ENCODE peak calls at places on chromosomes 2 and 18, in five cellular contexts. One of them, this sample, is unnamed.

GRCh38 chr2:103435010-103435409 is 673.2 kb downstream of the TMEM182 start:
- DNase-seq in transverse colon: no peak
- DNase-seq in breast epithelium: no peak
- DNase-seq in left ventricle myocardium inferior: no peak
- DNase-seq in CD8-positive, alpha-beta T cell: no peak
- DNase-seq in this sample: no peak

GRCh38 chr18:51342815-51343214 is 145.3 kb upstream of the MEX3C start:
- DNase-seq in transverse colon: no peak
- DNase-seq in breast epithelium: no peak
- DNase-seq in left ventricle myocardium inferior: no peak
- DNase-seq in CD8-positive, alpha-beta T cell: no peak
- DNase-seq in this sample: no peak

GRCh38 chr2:30481323-30481800 is 34.3 kb downstream of the LCLAT1 start:
- DNase-seq in transverse colon: peak
- DNase-seq in breast epithelium: no peak
- DNase-seq in left ventricle myocardium inferior: peak
- DNase-seq in CD8-positive, alpha-beta T cell: no peak
- DNase-seq in this sample: no peak

GRCh38 chr2:71831208-71831577 is 316.5 kb downstream of the CYP26B1 start:
- DNase-seq in transverse colon: no peak
- DNase-seq in breast epithelium: no peak
- DNase-seq in left ventricle myocardium inferior: peak
- DNase-seq in CD8-positive, alpha-beta T cell: no peak
- DNase-seq in this sample: no peak

GRCh38 chr2:112321375-112322320 is 46.3 kb downstream of the ZC3H6 start:
- DNase-seq in transverse colon: no peak
- DNase-seq in breast epithelium: no peak
- DNase-seq in left ventricle myocardium inferior: no peak
- DNase-seq in CD8-positive, alpha-beta T cell: no peak
- DNase-seq in this sample: no peak

GRCh38 chr2:219285894-219286425 is 6.8 kb downstream of the DNAJB2 start:
- DNase-seq in transverse colon: no peak
- DNase-seq in breast epithelium: no peak
- DNase-seq in left ventricle myocardium inferior: no peak
- DNase-seq in CD8-positive, alpha-beta T cell: no peak
- DNase-seq in this sample: no peak

GRCh38 chr2:136909777-136910176 is 144.4 kb downstream of the THSD7B start:
- DNase-seq in transverse colon: no peak
- DNase-seq in breast epithelium: no peak
- DNase-seq in left ventricle myocardium inferior: no peak
- DNase-seq in CD8-positive, alpha-beta T cell: no peak
- DNase-seq in this sample: no peak

GRCh38 chr2:127064642-127065250 is 42.2 kb downstream of the BIN1 start:
- DNase-seq in transverse colon: peak
- DNase-seq in breast epithelium: peak
- DNase-seq in left ventricle myocardium inferior: peak
- DNase-seq in CD8-positive, alpha-beta T cell: peak
- DNase-seq in this sample: peak

GRCh38 chr2:156704612-156705011 is 268.4 kb downstream of the GPD2 start:
- DNase-seq in transverse colon: no peak
- DNase-seq in breast epithelium: no peak
- DNase-seq in left ventricle myocardium inferior: peak
- DNase-seq in CD8-positive, alpha-beta T cell: no peak
- DNase-seq in this sample: no peak

GRCh38 chr18:51135795-51136194 is 61.7 kb downstream of the MEX3C start:
- DNase-seq in transverse colon: no peak
- DNase-seq in breast epithelium: no peak
- DNase-seq in left ventricle myocardium inferior: no peak
- DNase-seq in CD8-positive, alpha-beta T cell: no peak
- DNase-seq in this sample: no peak

GRCh38 chr2:118249970-118250369 is 161.7 kb downstream of the INSIG2 start:
- DNase-seq in transverse colon: no peak
- DNase-seq in breast epithelium: no peak
- DNase-seq in left ventricle myocardium inferior: no peak
- DNase-seq in CD8-positive, alpha-beta T cell: no peak
- DNase-seq in this sample: no peak

GRCh38 chr2:6924101-6924917 is 7.1 kb downstream of the RNF144A start:
- DNase-seq in transverse colon: no peak
- DNase-seq in breast epithelium: no peak
- DNase-seq in left ventricle myocardium inferior: no peak
- DNase-seq in CD8-positive, alpha-beta T cell: no peak
- DNase-seq in this sample: no peak

GRCh38 chr18:25029802-25030201 is 322.2 kb downstream of the ZNF521 start:
- DNase-seq in transverse colon: no peak
- DNase-seq in breast epithelium: no peak
- DNase-seq in left ventricle myocardium inferior: no peak
- DNase-seq in CD8-positive, alpha-beta T cell: no peak
- DNase-seq in this sample: no peak

GRCh38 chr2:10404324-10405143 is 43.6 kb downstream of the ODC1 start:
- DNase-seq in transverse colon: no peak
- DNase-seq in breast epithelium: no peak
- DNase-seq in left ventricle myocardium inferior: no peak
- DNase-seq in CD8-positive, alpha-beta T cell: no peak
- DNase-seq in this sample: no peak

GRCh38 chr2:19796036-19796703 is 105.6 kb downstream of the TTC32 start:
- DNase-seq in transverse colon: no peak
- DNase-seq in breast epithelium: no peak
- DNase-seq in left ventricle myocardium inferior: no peak
- DNase-seq in CD8-positive, alpha-beta T cell: no peak
- DNase-seq in this sample: no peak

GRCh38 chr2:36352711-36353110 is 2.9 kb upstream of the CRIM1 start:
- DNase-seq in transverse colon: no peak
- DNase-seq in breast epithelium: no peak
- DNase-seq in left ventricle myocardium inferior: no peak
- DNase-seq in CD8-positive, alpha-beta T cell: no peak
- DNase-seq in this sample: no peak

GRCh38 chr2:7355781-7356180 is 438.6 kb downstream of the RNF144A start:
- DNase-seq in transverse colon: no peak
- DNase-seq in breast epithelium: no peak
- DNase-seq in left ventricle myocardium inferior: no peak
- DNase-seq in CD8-positive, alpha-beta T cell: no peak
- DNase-seq in this sample: no peak

GRCh38 chr2:11344956-11345671 is 678 bp upstream of the ROCK2 start:
- DNase-seq in transverse colon: peak
- DNase-seq in breast epithelium: no peak
- DNase-seq in left ventricle myocardium inferior: peak
- DNase-seq in CD8-positive, alpha-beta T cell: peak
- DNase-seq in this sample: no peak

GRCh38 chr2:95359035-95359434 is 43.5 kb upstream of the FAHD2A start:
- DNase-seq in transverse colon: no peak
- DNase-seq in breast epithelium: no peak
- DNase-seq in left ventricle myocardium inferior: no peak
- DNase-seq in CD8-positive, alpha-beta T cell: no peak
- DNase-seq in this sample: no peak

GRCh38 chr2:86078801-86079545 is 26.7 kb downstream of the POLR1A start:
- DNase-seq in transverse colon: peak
- DNase-seq in breast epithelium: no peak
- DNase-seq in left ventricle myocardium inferior: no peak
- DNase-seq in CD8-positive, alpha-beta T cell: no peak
- DNase-seq in this sample: no peak

GRCh38 chr2:210681481-210681880 is 125.1 kb downstream of the CPS1 start:
- DNase-seq in transverse colon: no peak
- DNase-seq in breast epithelium: no peak
- DNase-seq in left ventricle myocardium inferior: no peak
- DNase-seq in CD8-positive, alpha-beta T cell: no peak
- DNase-seq in this sample: no peak

GRCh38 chr2:237736783-237737182 is 61.8 kb upstream of the RBM44 start:
- DNase-seq in transverse colon: no peak
- DNase-seq in breast epithelium: no peak
- DNase-seq in left ventricle myocardium inferior: no peak
- DNase-seq in CD8-positive, alpha-beta T cell: no peak
- DNase-seq in this sample: no peak

GRCh38 chr2:210961249-210961648 is 404.9 kb downstream of the CPS1 start:
- DNase-seq in transverse colon: no peak
- DNase-seq in breast epithelium: no peak
- DNase-seq in left ventricle myocardium inferior: no peak
- DNase-seq in CD8-positive, alpha-beta T cell: no peak
- DNase-seq in this sample: no peak

GRCh38 chr2:7994397-7994951 is 687.4 kb upstream of the ID2 start:
- DNase-seq in transverse colon: no peak
- DNase-seq in breast epithelium: no peak
- DNase-seq in left ventricle myocardium inferior: peak
- DNase-seq in CD8-positive, alpha-beta T cell: no peak
- DNase-seq in this sample: no peak

GRCh38 chr2:147623328-147623727 is 221.5 kb upstream of the ACVR2A start:
- DNase-seq in transverse colon: no peak
- DNase-seq in breast epithelium: no peak
- DNase-seq in left ventricle myocardium inferior: no peak
- DNase-seq in CD8-positive, alpha-beta T cell: no peak
- DNase-seq in this sample: no peak

GRCh38 chr2:226575928-226576327 is 223.7 kb downstream of the IRS1 start:
- DNase-seq in transverse colon: no peak
- DNase-seq in breast epithelium: no peak
- DNase-seq in left ventricle myocardium inferior: no peak
- DNase-seq in CD8-positive, alpha-beta T cell: no peak
- DNase-seq in this sample: no peak

GRCh38 chr2:31386172-31386571 is 28.4 kb downstream of the XDH start:
- DNase-seq in transverse colon: no peak
- DNase-seq in breast epithelium: no peak
- DNase-seq in left ventricle myocardium inferior: no peak
- DNase-seq in CD8-positive, alpha-beta T cell: no peak
- DNase-seq in this sample: no peak

GRCh38 chr2:142165790-142166189 is 35.0 kb upstream of the LRP1B start:
- DNase-seq in transverse colon: no peak
- DNase-seq in breast epithelium: no peak
- DNase-seq in left ventricle myocardium inferior: no peak
- DNase-seq in CD8-positive, alpha-beta T cell: no peak
- DNase-seq in this sample: no peak

GRCh38 chr2:15782009-15782751 is 158.2 kb upstream of the MYCN start:
- DNase-seq in transverse colon: no peak
- DNase-seq in breast epithelium: no peak
- DNase-seq in left ventricle myocardium inferior: no peak
- DNase-seq in CD8-positive, alpha-beta T cell: no peak
- DNase-seq in this sample: no peak

GRCh38 chr18:2963048-2963447 is 49.9 kb downstream of the LPIN2 start:
- DNase-seq in transverse colon: no peak
- DNase-seq in breast epithelium: no peak
- DNase-seq in left ventricle myocardium inferior: no peak
- DNase-seq in CD8-positive, alpha-beta T cell: no peak
- DNase-seq in this sample: peak

GRCh38 chr2:24540011-24540477 is 49.0 kb downstream of the NCOA1 start:
- DNase-seq in transverse colon: no peak
- DNase-seq in breast epithelium: no peak
- DNase-seq in left ventricle myocardium inferior: no peak
- DNase-seq in CD8-positive, alpha-beta T cell: no peak
- DNase-seq in this sample: no peak

GRCh38 chr2:145984541-145984940 is 1464.6 kb upstream of the ZEB2 start:
- DNase-seq in transverse colon: no peak
- DNase-seq in breast epithelium: no peak
- DNase-seq in left ventricle myocardium inferior: no peak
- DNase-seq in CD8-positive, alpha-beta T cell: no peak
- DNase-seq in this sample: no peak

GRCh38 chr2:202387608-202388342 is 11.6 kb downstream of the BMPR2 start:
- DNase-seq in transverse colon: no peak
- DNase-seq in breast epithelium: no peak
- DNase-seq in left ventricle myocardium inferior: no peak
- DNase-seq in CD8-positive, alpha-beta T cell: no peak
- DNase-seq in this sample: no peak

GRCh38 chr2:119723121-119723635 is 36.5 kb upstream of the PTPN4 start:
- DNase-seq in transverse colon: no peak
- DNase-seq in breast epithelium: no peak
- DNase-seq in left ventricle myocardium inferior: no peak
- DNase-seq in CD8-positive, alpha-beta T cell: no peak
- DNase-seq in this sample: no peak

GRCh38 chr2:145751634-145752033 is 1231.7 kb upstream of the ZEB2 start:
- DNase-seq in transverse colon: no peak
- DNase-seq in breast epithelium: no peak
- DNase-seq in left ventricle myocardium inferior: no peak
- DNase-seq in CD8-positive, alpha-beta T cell: no peak
- DNase-seq in this sample: no peak

GRCh38 chr18:23102498-23103260 is 32.6 kb upstream of the CABLES1 start:
- DNase-seq in transverse colon: no peak
- DNase-seq in breast epithelium: no peak
- DNase-seq in left ventricle myocardium inferior: no peak
- DNase-seq in CD8-positive, alpha-beta T cell: no peak
- DNase-seq in this sample: no peak
- H3K27ac ChIP-seq in transverse colon: peak
- H3K27ac ChIP-seq in breast epithelium: no peak
- H3K27ac ChIP-seq in left ventricle myocardium inferior: no peak
- H3K27ac ChIP-seq in CD8-positive, alpha-beta T cell: no peak
- H3K27ac ChIP-seq in this sample: no peak

GRCh38 chr2:96863575-96864342 is 5.9 kb upstream of the ANKRD39 start:
- DNase-seq in transverse colon: no peak
- DNase-seq in breast epithelium: no peak
- DNase-seq in left ventricle myocardium inferior: peak
- DNase-seq in CD8-positive, alpha-beta T cell: no peak
- DNase-seq in this sample: no peak
- H3K27ac ChIP-seq in transverse colon: no peak
- H3K27ac ChIP-seq in breast epithelium: no peak
- H3K27ac ChIP-seq in left ventricle myocardium inferior: no peak
- H3K27ac ChIP-seq in CD8-positive, alpha-beta T cell: no peak
- H3K27ac ChIP-seq in this sample: no peak

DNA sequence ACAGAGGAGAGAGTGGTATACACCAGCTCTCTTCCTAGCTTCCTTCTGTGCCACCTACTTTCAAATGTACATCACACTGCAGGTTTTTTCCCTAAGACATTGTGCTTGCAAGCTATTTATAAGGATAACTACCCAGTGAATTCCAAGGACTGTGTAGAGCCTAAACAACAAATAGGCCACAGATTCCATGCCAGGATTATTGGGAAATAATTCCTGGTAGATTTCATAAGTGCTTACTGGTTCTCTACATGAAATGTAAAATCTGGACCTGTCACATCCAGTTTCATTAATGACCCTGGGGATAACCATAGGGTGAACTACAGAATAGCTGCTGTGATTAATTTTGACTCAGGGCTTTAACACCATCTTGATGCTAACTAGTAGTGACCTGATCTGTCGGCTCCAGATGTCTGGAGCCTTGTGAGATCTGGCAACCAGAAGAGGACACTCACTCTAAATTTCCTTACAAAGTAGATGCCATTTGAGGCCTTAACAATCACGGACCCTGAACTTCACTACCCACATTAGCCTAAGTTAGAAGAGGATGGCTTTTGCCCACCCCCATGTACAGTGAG is 34.3 kb upstream of the LGALSL start:
- DNase-seq in transverse colon: no peak
- DNase-seq in breast epithelium: no peak
- DNase-seq in left ventricle myocardium inferior: no peak
- DNase-seq in CD8-positive, alpha-beta T cell: no peak
- DNase-seq in this sample: no peak
- H3K27ac ChIP-seq in transverse colon: no peak
- H3K27ac ChIP-seq in breast epithelium: no peak
- H3K27ac ChIP-seq in left ventricle myocardium inferior: peak
- H3K27ac ChIP-seq in CD8-positive, alpha-beta T cell: no peak
- H3K27ac ChIP-seq in this sample: no peak

DNA sequence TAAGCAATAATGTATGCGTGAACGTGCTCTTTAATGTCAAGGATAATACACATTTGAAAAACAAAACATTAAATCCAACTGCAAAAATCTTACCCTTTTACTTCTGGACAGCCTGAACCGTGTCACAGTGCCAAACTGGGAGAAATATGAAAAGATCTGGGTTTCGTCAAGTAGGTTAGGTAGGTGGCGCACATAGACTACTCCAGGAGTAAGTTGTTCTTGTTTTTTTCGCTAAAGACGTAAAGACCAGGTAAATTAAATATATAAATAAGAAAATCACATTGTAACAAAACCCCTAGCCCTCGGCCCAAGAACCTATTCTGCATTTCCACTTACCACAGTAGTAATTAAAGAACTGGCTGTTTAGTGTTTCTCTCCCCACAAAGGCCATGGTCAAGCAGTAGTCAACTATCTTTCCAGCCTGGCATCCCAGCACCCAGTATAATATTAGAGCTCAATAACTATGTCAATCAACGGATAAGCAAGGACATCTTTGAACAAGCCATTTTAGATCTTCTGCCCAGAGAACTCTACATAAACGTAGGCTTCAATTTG is 1.1 kb downstream of the NIFK start:
- DNase-seq in transverse colon: no peak
- DNase-seq in breast epithelium: no peak
- DNase-seq in left ventricle myocardium inferior: no peak
- DNase-seq in CD8-positive, alpha-beta T cell: no peak
- DNase-seq in this sample: no peak
- H3K27ac ChIP-seq in transverse colon: peak
- H3K27ac ChIP-seq in breast epithelium: peak
- H3K27ac ChIP-seq in left ventricle myocardium inferior: peak
- H3K27ac ChIP-seq in CD8-positive, alpha-beta T cell: peak
- H3K27ac ChIP-seq in this sample: peak

This sample was measured in CD4-positive, alpha-beta T cell.